ENCODE peak calls at places on chromosomes 5 and 9, in four cellular contexts. One of them, this sample, is unnamed.

GRCh38 chr5:176823076-176823481 is 12.7 kb downstream of the UNC5A start:
- DNase-seq in K562: no peak
- DNase-seq in tibial artery: no peak
- DNase-seq in fibroblast of lung: no peak
- DNase-seq in this sample: no peak

GRCh38 chr9:15401266-15401665 is 21.4 kb upstream of the SNAPC3 start:
- DNase-seq in fibroblast of lung: peak
- DNase-seq in tibial artery: no peak
- DNase-seq in K562: no peak
- DNase-seq in this sample: peak

GRCh38 chr5:64347308-64347707 is 158.5 kb upstream of the RGS7BP start:
- DNase-seq in tibial artery: no peak
- DNase-seq in fibroblast of lung: no peak
- DNase-seq in K562: no peak
- DNase-seq in this sample: peak

GRCh38 chr9:111949919-111950318 is 53.3 kb downstream of the UGCG start:
- DNase-seq in fibroblast of lung: no peak
- DNase-seq in K562: no peak
- DNase-seq in tibial artery: no peak
- DNase-seq in this sample: peak

GRCh38 chr5:38926121-38926520 is 80.3 kb downstream of the OSMR start:
- DNase-seq in fibroblast of lung: peak
- DNase-seq in K562: no peak
- DNase-seq in tibial artery: no peak
- DNase-seq in this sample: peak

GRCh38 chr5:137847699-137848098 is 20.0 kb upstream of the MYOT start:
- DNase-seq in K562: no peak
- DNase-seq in tibial artery: no peak
- DNase-seq in fibroblast of lung: no peak
- DNase-seq in this sample: no peak

GRCh38 chr9:131994364-131995110 is 85.1 kb downstream of the MED27 start:
- DNase-seq in tibial artery: no peak
- DNase-seq in fibroblast of lung: no peak
- DNase-seq in K562: no peak
- DNase-seq in this sample: no peak

GRCh38 chr9:113919825-113920224 is 43.7 kb downstream of the ZNF618 start:
- DNase-seq in tibial artery: no peak
- DNase-seq in K562: no peak
- DNase-seq in fibroblast of lung: no peak
- DNase-seq in this sample: no peak

GRCh38 chr9:37390759-37391158 is 31.7 kb upstream of the GRHPR start:
- DNase-seq in K562: peak
- DNase-seq in tibial artery: no peak
- DNase-seq in fibroblast of lung: no peak
- DNase-seq in this sample: peak

GRCh38 chr9:115520626-115521025 is 402.7 kb upstream of the TNC start:
- DNase-seq in tibial artery: no peak
- DNase-seq in K562: no peak
- DNase-seq in fibroblast of lung: no peak
- DNase-seq in this sample: no peak

GRCh38 chr9:115513148-115513547 is 395.2 kb upstream of the TNC start:
- DNase-seq in K562: no peak
- DNase-seq in fibroblast of lung: no peak
- DNase-seq in tibial artery: no peak
- DNase-seq in this sample: no peak

GRCh38 chr9:115514454-115514853 is 396.5 kb upstream of the TNC start:
- DNase-seq in fibroblast of lung: no peak
- DNase-seq in K562: no peak
- DNase-seq in tibial artery: no peak
- DNase-seq in this sample: no peak

GRCh38 chr9:115522928-115523327 is 405.0 kb upstream of the TNC start:
- DNase-seq in K562: no peak
- DNase-seq in tibial artery: no peak
- DNase-seq in fibroblast of lung: no peak
- DNase-seq in this sample: no peak

DNA sequence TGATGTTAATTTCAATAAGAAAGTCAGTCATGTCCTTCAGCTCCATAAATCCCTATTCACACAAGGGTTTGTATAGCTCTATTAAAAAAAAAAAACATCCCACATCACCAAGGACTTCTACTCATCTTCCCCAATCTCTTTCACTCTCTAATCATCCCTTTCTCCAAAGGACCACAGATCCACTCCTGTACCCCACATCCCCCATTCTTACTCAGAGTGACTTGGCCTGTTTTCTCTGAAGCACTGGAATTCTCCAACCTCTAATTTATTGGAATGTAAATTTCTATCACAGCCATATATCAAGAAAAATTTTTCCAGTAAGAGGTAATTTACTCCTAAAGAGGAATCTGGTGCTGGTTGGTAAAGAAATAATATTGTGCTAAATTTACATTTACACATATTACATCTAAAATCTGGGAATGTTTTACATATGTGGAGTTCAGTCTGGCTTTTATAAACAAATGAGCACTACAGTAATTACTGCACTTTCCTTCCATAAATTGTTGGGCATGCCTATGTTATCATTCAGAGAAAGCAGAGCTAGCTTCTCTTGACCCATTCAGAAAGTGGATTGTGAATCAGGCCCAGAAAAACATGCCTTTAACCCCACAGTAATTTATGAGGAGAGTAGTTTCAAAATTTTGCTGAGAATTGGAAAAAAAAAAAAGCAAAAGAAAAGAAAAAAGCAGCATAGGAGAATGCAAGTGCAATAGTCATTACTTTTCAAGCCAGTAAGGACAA is 399.5 kb upstream of the TNC start:
- DNase-seq in fibroblast of lung: peak
- DNase-seq in K562: no peak
- DNase-seq in tibial artery: no peak
- DNase-seq in this sample: no peak
- H3K4me3 ChIP-seq in fibroblast of lung: no peak
- H3K4me3 ChIP-seq in K562: no peak
- H3K4me3 ChIP-seq in tibial artery: no peak
- H3K4me3 ChIP-seq in this sample: no peak

GRCh38 chr9:1871486-1872181 is 143.5 kb upstream of the SMARCA2 start:
- DNase-seq in fibroblast of lung: no peak
- DNase-seq in K562: no peak
- DNase-seq in tibial artery: no peak
- DNase-seq in this sample: peak
- TF ChIP-seq CTCF in fibroblast of lung: no peak
- TF ChIP-seq CTCF in K562: no peak
- TF ChIP-seq CTCF in tibial artery: no peak
- TF ChIP-seq CTCF in this sample: no peak

DNA sequence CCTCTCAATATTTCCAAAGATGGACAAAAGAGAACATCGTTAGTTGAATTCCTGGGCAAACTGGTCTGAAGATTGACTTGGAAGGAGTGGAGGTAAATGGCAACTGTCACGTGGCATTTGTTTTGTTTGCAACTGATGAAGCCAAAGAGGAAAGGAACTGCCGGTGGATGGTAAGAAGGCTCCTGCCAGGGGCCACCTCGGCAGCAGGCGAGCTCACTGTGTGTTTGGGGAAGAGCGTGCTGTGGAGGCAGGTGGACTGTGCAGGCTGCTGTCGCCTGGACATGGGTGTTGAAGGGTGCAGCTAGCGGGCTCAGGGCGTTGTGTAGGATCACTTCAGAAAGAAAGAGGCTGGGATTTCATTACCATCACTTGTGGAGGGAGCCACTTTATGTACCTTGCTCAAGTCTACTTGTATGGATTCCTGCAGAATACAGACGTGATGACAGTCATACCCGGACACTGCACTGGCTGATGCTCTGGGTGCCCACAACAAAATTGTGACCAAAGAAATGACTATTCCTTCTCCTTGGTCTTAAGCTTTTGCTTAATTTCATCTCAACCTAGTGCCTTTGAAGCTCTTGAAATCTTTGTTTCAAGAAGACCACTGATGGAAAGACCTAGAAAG is 72.7 kb downstream of the MAP1B start:
- DNase-seq in tibial artery: no peak
- DNase-seq in K562: no peak
- DNase-seq in fibroblast of lung: no peak
- DNase-seq in this sample: no peak
- H3K4me3 ChIP-seq in tibial artery: peak
- H3K4me3 ChIP-seq in K562: no peak
- H3K4me3 ChIP-seq in fibroblast of lung: peak
- H3K4me3 ChIP-seq in this sample: peak

DNA sequence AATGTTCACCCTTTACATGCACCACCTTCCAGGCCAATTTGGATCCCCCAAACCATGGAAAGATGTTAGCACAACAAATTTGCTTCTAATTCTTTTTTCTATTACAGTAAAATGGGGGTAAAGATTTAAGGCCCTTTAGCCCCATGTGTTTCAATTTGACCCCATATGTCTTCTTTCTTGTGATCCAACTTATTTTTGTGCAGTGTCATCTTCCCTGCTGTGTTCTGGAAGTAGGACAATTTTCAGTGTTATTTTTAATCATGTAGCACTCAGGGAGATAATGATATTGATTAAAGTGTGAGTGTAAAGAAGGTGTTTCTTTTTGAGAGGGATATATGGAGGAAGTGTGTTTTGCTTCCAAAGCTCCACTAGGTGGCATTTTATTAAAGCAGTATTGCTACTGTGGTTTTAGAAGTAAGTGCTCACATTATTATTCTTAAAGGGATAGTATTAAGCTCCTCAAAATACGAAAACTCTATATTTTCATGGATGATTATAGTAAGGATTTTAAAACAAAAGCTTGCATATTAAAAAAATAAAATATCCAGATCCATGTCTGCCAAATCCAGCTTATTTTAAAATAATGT is 118.7 kb upstream of the ATP10B start:
- DNase-seq in tibial artery: no peak
- DNase-seq in fibroblast of lung: peak
- DNase-seq in K562: no peak
- DNase-seq in this sample: no peak
- TF ChIP-seq CTCF in tibial artery: no peak
- TF ChIP-seq CTCF in fibroblast of lung: no peak
- TF ChIP-seq CTCF in K562: no peak
- TF ChIP-seq CTCF in this sample: no peak

GRCh38 chr9:70911791-70912190 is 209.6 kb downstream of the TRPM3 start:
- DNase-seq in K562: no peak
- DNase-seq in tibial artery: no peak
- DNase-seq in fibroblast of lung: no peak
- DNase-seq in this sample: no peak
- H3K4me3 ChIP-seq in K562: no peak
- H3K4me3 ChIP-seq in tibial artery: no peak
- H3K4me3 ChIP-seq in fibroblast of lung: no peak
- H3K4me3 ChIP-seq in this sample: no peak

DNA sequence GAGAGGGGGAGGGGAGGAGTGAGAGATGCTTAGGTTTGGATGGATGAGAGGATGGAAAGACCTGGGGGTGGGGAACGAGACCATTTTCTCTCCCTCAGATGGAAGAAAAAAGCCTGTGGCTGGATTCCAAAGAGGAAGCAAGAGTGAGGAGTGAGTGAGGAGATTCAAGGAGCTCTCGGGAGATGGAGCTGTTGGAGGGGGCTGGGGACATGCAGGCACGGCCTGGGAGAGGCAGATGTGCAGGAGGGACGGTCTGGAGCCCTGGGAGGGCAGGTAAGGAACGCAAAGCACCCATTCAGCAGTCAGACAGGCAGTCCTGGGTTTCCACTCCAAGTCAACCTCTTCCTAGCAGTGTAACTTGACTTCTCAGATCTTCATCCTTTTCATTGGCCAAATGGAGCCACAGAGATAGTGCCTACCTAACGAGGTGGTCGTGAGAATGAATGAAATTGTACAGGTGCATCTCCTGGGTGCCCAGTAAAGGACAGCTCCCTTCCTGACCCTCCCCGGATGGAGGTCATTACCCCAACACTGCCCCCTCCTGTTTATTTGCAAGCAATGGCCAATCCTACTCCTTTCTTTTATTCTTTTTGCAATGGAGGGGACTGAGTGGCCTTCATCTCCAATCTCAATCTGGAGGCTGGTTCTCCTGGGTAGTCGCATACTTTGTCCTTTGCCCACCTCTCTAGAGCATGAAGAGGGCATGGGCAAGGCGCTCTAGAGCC is 52.2 kb downstream of the PCDH1 start:
- DNase-seq in tibial artery: no peak
- DNase-seq in fibroblast of lung: peak
- DNase-seq in K562: peak
- DNase-seq in this sample: no peak
- TF ChIP-seq CTCF in tibial artery: no peak
- TF ChIP-seq CTCF in fibroblast of lung: peak
- TF ChIP-seq CTCF in K562: peak
- TF ChIP-seq CTCF in this sample: peak

This sample was measured in fibroblast of pulmonary artery.